ENCODE peak calls at places on chromosomes 13 and 19, in five cellular contexts. K is pancreas, I is AML-193, R is naive B cell, U is cardiac fibroblast. J is an unnamed sample.

GRCh38 chr19:17023805-17024204 is 2.8 kb downstream of the CPAMD8 start:
- DNase-seq in I (no peak), K (no peak), R (no peak), U (no peak), J (no peak)

GRCh38 chr19:38039966-38040365 is 133.0 kb downstream of the SIPA1L3 start:
- DNase-seq in R (no peak), K (no peak), I (no peak), U (peak), J (no peak)

GRCh38 chr19:28960986-28961705 is 251.8 kb downstream of the UQCRFS1 start:
- DNase-seq in K (no peak), R (no peak), I (no peak), U (peak), J (no peak)

GRCh38 chr19:45428385-45429231 is 4.9 kb upstream of the ERCC1 start:
- DNase-seq in R (no peak), K (peak), U (peak), I (no peak), J (peak)

GRCh38 chr19:50214699-50215543 is 11.5 kb downstream of the MYH14 start:
- DNase-seq in U (no peak), R (no peak), K (peak), I (no peak), J (no peak)

GRCh38 chr19:13484141-13484540 is 22.1 kb downstream of the CACNA1A start:
- DNase-seq in K (no peak), U (no peak), R (no peak), I (no peak), J (no peak)

GRCh38 chr13:89846890-89847585 is 1500.4 kb upstream of the MIR17HG start:
- DNase-seq in K (no peak), U (peak), R (no peak), I (no peak), J (no peak)

GRCh38 chr13:42996584-42996983 is 4.5 kb upstream of the EPSTI1 start:
- DNase-seq in U (peak), K (no peak), I (no peak), R (no peak), J (no peak)

GRCh38 chr19:7257148-7258041 is 36.8 kb downstream of the INSR start:
- DNase-seq in I (no peak), K (peak), R (no peak), U (peak), J (no peak)

GRCh38 chr13:35349673-35350278 is 126.7 kb downstream of the MAB21L1 start:
- DNase-seq in K (no peak), R (no peak), U (no peak), I (no peak), J (no peak)

GRCh38 chr19:49528211-49528771 is 488 bp downstream of the RCN3 start:
- DNase-seq in K (no peak), I (no peak), U (peak), R (no peak), J (no peak)

GRCh38 chr19:18135712-18136584 is 17.0 kb upstream of the PIK3R2 start:
- DNase-seq in I (no peak), R (no peak), U (no peak), K (no peak), J (no peak)

GRCh38 chr19:36972594-36972993 is 56.5 kb downstream of the ZNF568 start:
- DNase-seq in R (no peak), U (no peak), I (no peak), K (peak), J (no peak)

GRCh38 chr19:13117176-13117771 is 734 bp upstream of the TRMT1 start:
- DNase-seq in K (no peak), I (no peak), R (no peak), U (no peak), J (no peak)

GRCh38 chr13:43493496-43494000 is 293.2 kb downstream of the ENOX1 start:
- DNase-seq in R (no peak), I (no peak), U (no peak), K (no peak), J (no peak)

GRCh38 chr13:71242191-71242590 is 624.8 kb downstream of the DACH1 start:
- DNase-seq in K (no peak), U (peak), R (no peak), I (no peak), J (no peak)

GRCh38 chr13:83125791-83126190 is 756.5 kb downstream of the SLITRK1 start:
- DNase-seq in U (no peak), K (no peak), R (no peak), I (no peak), J (no peak)

GRCh38 chr19:18317998-18318800 is 4.7 kb downstream of the LSM4 start:
- DNase-seq in I (peak), U (no peak), R (no peak), K (no peak), J (no peak)

GRCh38 chr13:39600766-39601165 is 2.2 kb downstream of the LHFPL6 start:
- DNase-seq in U (peak), I (no peak), R (no peak), K (no peak), J (no peak)

GRCh38 chr19:42252365-42253244 is 2.3 kb downstream of the ERF start:
- DNase-seq in K (peak), U (peak), R (no peak), I (no peak), J (no peak)

GRCh38 chr13:72504026-72504925 is 223.2 kb downstream of the MZT1 start:
- DNase-seq in U (peak), R (no peak), I (no peak), K (no peak), J (no peak)

GRCh38 chr13:60335531-60335930 is 61.5 kb upstream of the TDRD3 start:
- DNase-seq in K (no peak), U (peak), R (no peak), I (peak), J (no peak)

GRCh38 chr13:105721056-105721455 is 814.4 kb downstream of the EFNB2 start:
- DNase-seq in K (no peak), I (no peak), U (peak), R (no peak), J (no peak)

GRCh38 chr13:92717857-92718256 is 508.8 kb upstream of the GPC6 start:
- DNase-seq in I (no peak), K (no peak), U (no peak), R (no peak), J (no peak)

GRCh38 chr13:109431217-109431616 is 355.2 kb downstream of the IRS2 start:
- DNase-seq in R (no peak), U (no peak), K (no peak), I (no peak), J (no peak)

GRCh38 chr19:57106646-57107235 is 13.0 kb upstream of the USP29 start:
- DNase-seq in I (no peak), R (no peak), K (no peak), U (no peak), J (no peak)

GRCh38 chr19:39677931-39678889 is 22.5 kb downstream of the LGALS16 start:
- DNase-seq in U (peak), K (peak), R (no peak), I (no peak), J (no peak)

GRCh38 chr13:41411536-41411935 is 45.8 kb upstream of the RGCC start:
- DNase-seq in U (peak), I (peak), K (no peak), R (no peak), J (no peak)

GRCh38 chr13:71722206-71722605 is 144.8 kb downstream of the DACH1 start:
- DNase-seq in I (no peak), R (no peak), U (peak), K (no peak), J (no peak)

GRCh38 chr19:33819496-33819874 is 22.8 kb downstream of the KCTD15 start:
- DNase-seq in K (no peak), R (no peak), I (no peak), U (no peak), J (no peak)

GRCh38 chr19:54893406-54893805 is 12.5 kb upstream of the NCR1 start:
- DNase-seq in I (no peak), U (no peak), R (no peak), K (no peak), J (no peak)

GRCh38 chr13:37602743-37603381 is 4.3 kb upstream of the POSTN start:
- DNase-seq in K (no peak), I (peak), R (no peak), U (peak), J (no peak)

GRCh38 chr19:8576273-8576993 is 809 bp downstream of the MYO1F start:
- DNase-seq in U (no peak), R (peak), K (no peak), I (peak), J (no peak)